ENCODE peak calls at places on chromosomes 16 and 17, in seven cellular contexts. G, H, V, Q, E, R and F are unnamed samples.

GRCh38 chr16:23202166-23202565 is 19.6 kb downstream of the SCNN1G start:
- DNase-seq in G (no peak), H (no peak), V (no peak), Q (no peak), E (no peak), R (no peak), F (no peak)

GRCh38 chr16:74652249-74652648 is 14.4 kb downstream of the RFWD3 start:
- DNase-seq in G (no peak), H (no peak), V (no peak), Q (no peak), E (no peak), R (no peak), F (no peak)

GRCh38 chr16:70553645-70554044 is 30.0 kb downstream of the SF3B3 start:
- DNase-seq in G (no peak), H (no peak), V (no peak), Q (no peak), E (no peak), R (no peak), F (no peak)

GRCh38 chr17:62929320-62929719 is 36.7 kb upstream of the TANC2 start:
- DNase-seq in G (no peak), H (peak; percentile 22), V (no peak), Q (no peak), E (no peak), R (no peak), F (no peak)

GRCh38 chr17:82199496-82199895 is 13.1 kb downstream of the CCDC57 start:
- DNase-seq in G (no peak), H (no peak), V (no peak), Q (no peak), E (peak; percentile 11), R (no peak), F (no peak)

GRCh38 chr16:58393138-58393504 is 850 bp downstream of the GINS3 start:
- DNase-seq in G (peak; percentile 21), H (no peak), V (no peak), Q (peak; percentile 15), E (peak; percentile 49), R (no peak), F (peak; percentile 17)

GRCh38 chr16:54077412-54077821 is 209.2 kb downstream of the IRX3 start:
- DNase-seq in G (no peak), H (no peak), V (no peak), Q (no peak), E (no peak), R (no peak), F (no peak)

GRCh38 chr16:89949756-89950155 is 1.2 kb downstream of the DEF8 start:
- DNase-seq in G (no peak), H (no peak), V (no peak), Q (no peak), E (no peak), R (no peak), F (no peak)

GRCh38 chr17:74472890-74473289 is 6.5 kb downstream of the CD300A start:
- DNase-seq in G (no peak), H (no peak), V (no peak), Q (no peak), E (no peak), R (no peak), F (no peak)

GRCh38 chr17:21286066-21286770 is 1.7 kb downstream of the MAP2K3 start:
- DNase-seq in G (no peak), H (peak; percentile 81), V (no peak), Q (peak; percentile 96), E (peak; percentile 50), R (no peak), F (peak; percentile 61)

GRCh38 chr16:57892447-57893096 is 78.4 kb downstream of the CNGB1 start:
- DNase-seq in G (no peak), H (no peak), V (no peak), Q (peak; percentile 81), E (no peak), R (no peak), F (no peak)

GRCh38 chr17:47726796-47727703 is 6.0 kb upstream of the TBX21 start:
- DNase-seq in G (no peak), H (no peak), V (no peak), Q (no peak), E (peak; percentile 68), R (no peak), F (no peak)

GRCh38 chr17:62704381-62704971 is 77.0 kb downstream of the MRC2 start:
- DNase-seq in G (peak; percentile 44), H (no peak), V (peak; percentile 77), Q (no peak), E (no peak), R (no peak), F (peak; percentile 53)

GRCh38 chr17:4853195-4853762 is 20.1 kb downstream of the MINK1 start:
- DNase-seq in G (no peak), H (no peak), V (no peak), Q (no peak), E (no peak), R (no peak), F (no peak)

DNA sequence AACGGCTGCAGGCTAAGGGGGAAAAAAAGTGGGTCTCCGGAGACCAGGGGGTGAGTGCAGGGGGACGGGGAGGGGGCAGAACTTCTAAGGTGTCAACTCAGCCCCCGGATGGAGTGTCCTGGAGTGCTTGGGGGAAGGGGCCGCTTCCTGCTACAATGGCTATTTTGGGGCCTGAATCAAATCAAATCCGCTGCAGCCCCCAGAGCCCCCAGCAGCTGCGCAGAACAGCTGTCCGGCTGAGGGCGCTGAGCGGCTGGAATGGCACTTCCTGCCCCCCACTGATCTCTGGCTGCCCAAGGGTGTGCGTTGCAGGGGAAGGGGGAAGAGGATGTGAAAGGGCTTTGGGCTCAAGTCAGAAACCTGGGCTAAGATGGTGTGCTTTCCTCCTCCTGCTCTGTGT is 24.2 kb upstream of the PHB1 start:
- DNase-seq in G (no peak), H (no peak), V (no peak), Q (no peak), E (peak; percentile 62), R (no peak), F (no peak)
- TF ChIP-seq JUND in G (no peak), H (no peak), V (no peak), Q (no peak), E (no peak), R (no peak), F (no peak)

GRCh38 chr16:9007177-9007794 is 43.6 kb upstream of the USP7 start:
- DNase-seq in G (peak; percentile 44), H (no peak), V (no peak), Q (no peak), E (no peak), R (no peak), F (no peak)
- TF ChIP-seq JUND in G (peak; percentile 40), H (no peak), V (no peak), Q (no peak), E (no peak), R (no peak), F (no peak)

GRCh38 chr17:15293558-15293957 is 28.4 kb upstream of the PMP22 start:
- DNase-seq in G (no peak), H (no peak), V (no peak), Q (no peak), E (peak; percentile 75), R (no peak), F (no peak)

GRCh38 chr17:15289285-15290185 is 24.4 kb upstream of the PMP22 start:
- DNase-seq in G (peak; percentile 12), H (no peak), V (no peak), Q (peak; percentile 25), E (peak; percentile 39), R (no peak), F (no peak)

GRCh38 chr17:15290605-15291004 is 25.5 kb upstream of the PMP22 start:
- DNase-seq in G (no peak), H (no peak), V (no peak), Q (no peak), E (no peak), R (no peak), F (no peak)

GRCh38 chr17:15290186-15290536 is 25.0 kb upstream of the PMP22 start:
- DNase-seq in G (no peak), H (no peak), V (no peak), Q (no peak), E (no peak), R (no peak), F (no peak)

GRCh38 chr17:15291674-15292361 is 26.7 kb upstream of the PMP22 start:
- DNase-seq in G (no peak), H (no peak), V (no peak), Q (no peak), E (no peak), R (no peak), F (no peak)
- TF ChIP-seq JUND in G (no peak), H (no peak), V (no peak), Q (no peak), E (no peak), R (no peak), F (no peak)

GRCh38 chr16:78441298-78441697 is 341.8 kb downstream of the WWOX start:
- DNase-seq in G (no peak), H (no peak), V (peak; percentile 29), Q (no peak), E (no peak), R (no peak), F (no peak)

GRCh38 chr16:78443780-78444422 is 344.4 kb downstream of the WWOX start:
- DNase-seq in G (no peak), H (no peak), V (peak; percentile 7), Q (no peak), E (no peak), R (no peak), F (no peak)

GRCh38 chr16:78446486-78446885 is 347.0 kb downstream of the WWOX start:
- DNase-seq in G (no peak), H (no peak), V (no peak), Q (no peak), E (no peak), R (no peak), F (no peak)

GRCh38 chr16:78439646-78440045 is 340.2 kb downstream of the WWOX start:
- DNase-seq in G (no peak), H (no peak), V (no peak), Q (no peak), E (no peak), R (no peak), F (no peak)

GRCh38 chr16:78443300-78443604 is 343.8 kb downstream of the WWOX start:
- DNase-seq in G (no peak), H (no peak), V (peak; percentile 27), Q (no peak), E (no peak), R (no peak), F (no peak)
- TF ChIP-seq JUND in G (no peak), H (no peak), V (no peak), Q (no peak), E (no peak), R (no peak), F (no peak)

GRCh38 chr16:87278191-87279093 is 38.8 kb downstream of the C16orf95 start:
- DNase-seq in G (peak; percentile 82), H (peak; percentile 52), V (peak; percentile 90), Q (peak; percentile 62), E (peak; percentile 91), R (no peak), F (peak; percentile 97)
- TF ChIP-seq JUND in G (no peak), H (no peak), V (no peak), Q (no peak), E (no peak), R (no peak), F (no peak)